ENCODE peak calls at places on chromosome 1, in ten cellular contexts. One of them, this sample, is unnamed.

GRCh38 chr1:83583351-83584014 is 415.4 kb downstream of the TTLL7 start:
- DNase-seq in AG09309: no peak
- DNase-seq in cardiac fibroblast: no peak
- DNase-seq in fibroblast of pulmonary artery: no peak
- DNase-seq in kidney epithelial cell: no peak
- DNase-seq in uterus: no peak
- DNase-seq in right lobe of liver: peak; percentile 55
- DNase-seq in fibroblast of the aortic adventitia: peak; percentile 7
- DNase-seq in neural progenitor cell: peak; percentile 10
- DNase-seq in tibial nerve: no peak
- DNase-seq in this sample: peak; percentile 3

GRCh38 chr1:221439734-221440436 is 302.0 kb downstream of the DUSP10 start:
- DNase-seq in AG09309: peak; percentile 93
- DNase-seq in cardiac fibroblast: peak; percentile 96
- DNase-seq in fibroblast of pulmonary artery: peak; percentile 94
- DNase-seq in kidney epithelial cell: peak; percentile 96
- DNase-seq in uterus: no peak
- DNase-seq in right lobe of liver: no peak
- DNase-seq in fibroblast of the aortic adventitia: peak; percentile 97
- DNase-seq in neural progenitor cell: no peak
- DNase-seq in tibial nerve: no peak
- DNase-seq in this sample: peak; percentile 91

GRCh38 chr1:40389871-40390560 is 16.5 kb downstream of the SMAP2 start:
- DNase-seq in AG09309: peak; percentile 89
- DNase-seq in cardiac fibroblast: peak; percentile 74
- DNase-seq in fibroblast of pulmonary artery: peak; percentile 73
- DNase-seq in kidney epithelial cell: no peak
- DNase-seq in uterus: peak; percentile 19
- DNase-seq in right lobe of liver: no peak
- DNase-seq in fibroblast of the aortic adventitia: peak; percentile 93
- DNase-seq in neural progenitor cell: no peak
- DNase-seq in tibial nerve: no peak
- DNase-seq in this sample: peak; percentile 75

GRCh38 chr1:21126324-21126723 is 50.4 kb downstream of the EIF4G3 start:
- DNase-seq in AG09309: no peak
- DNase-seq in cardiac fibroblast: no peak
- DNase-seq in fibroblast of pulmonary artery: no peak
- DNase-seq in kidney epithelial cell: no peak
- DNase-seq in uterus: no peak
- DNase-seq in right lobe of liver: no peak
- DNase-seq in fibroblast of the aortic adventitia: no peak
- DNase-seq in neural progenitor cell: no peak
- DNase-seq in tibial nerve: no peak
- DNase-seq in this sample: no peak

GRCh38 chr1:168261390-168261789 is 19.3 kb upstream of the TBX19 start:
- DNase-seq in AG09309: peak; percentile 45
- DNase-seq in cardiac fibroblast: peak; percentile 58
- DNase-seq in fibroblast of pulmonary artery: peak; percentile 86
- DNase-seq in kidney epithelial cell: no peak
- DNase-seq in uterus: no peak
- DNase-seq in right lobe of liver: no peak
- DNase-seq in fibroblast of the aortic adventitia: peak; percentile 91
- DNase-seq in neural progenitor cell: no peak
- DNase-seq in tibial nerve: no peak
- DNase-seq in this sample: peak; percentile 39

GRCh38 chr1:231240531-231240882 is 505 bp upstream of the GNPAT start:
- DNase-seq in AG09309: no peak
- DNase-seq in cardiac fibroblast: no peak
- DNase-seq in fibroblast of pulmonary artery: no peak
- DNase-seq in kidney epithelial cell: no peak
- DNase-seq in uterus: no peak
- DNase-seq in right lobe of liver: no peak
- DNase-seq in fibroblast of the aortic adventitia: no peak
- DNase-seq in neural progenitor cell: peak; percentile 38
- DNase-seq in tibial nerve: no peak
- DNase-seq in this sample: peak; percentile 20

GRCh38 chr1:3169621-3170356 is 100.8 kb downstream of the PRDM16 start:
- DNase-seq in AG09309: no peak
- DNase-seq in cardiac fibroblast: no peak
- DNase-seq in fibroblast of pulmonary artery: no peak
- DNase-seq in kidney epithelial cell: no peak
- DNase-seq in uterus: no peak
- DNase-seq in right lobe of liver: no peak
- DNase-seq in fibroblast of the aortic adventitia: no peak
- DNase-seq in neural progenitor cell: peak; percentile 55
- DNase-seq in tibial nerve: no peak
- DNase-seq in this sample: no peak

GRCh38 chr1:33365560-33365997 is 44.7 kb upstream of the A3GALT2 start:
- DNase-seq in AG09309: no peak
- DNase-seq in cardiac fibroblast: peak; percentile 73
- DNase-seq in fibroblast of pulmonary artery: peak; percentile 71
- DNase-seq in kidney epithelial cell: peak; percentile 32
- DNase-seq in uterus: peak; percentile 46
- DNase-seq in right lobe of liver: no peak
- DNase-seq in fibroblast of the aortic adventitia: peak; percentile 58
- DNase-seq in neural progenitor cell: peak; percentile 57
- DNase-seq in tibial nerve: no peak
- DNase-seq in this sample: peak; percentile 96

GRCh38 chr1:154352581-154353459 is 27.5 kb downstream of the ATP8B2 start:
- DNase-seq in AG09309: no peak
- DNase-seq in cardiac fibroblast: peak; percentile 30
- DNase-seq in fibroblast of pulmonary artery: peak; percentile 60
- DNase-seq in kidney epithelial cell: peak; percentile 7
- DNase-seq in uterus: peak; percentile 42
- DNase-seq in right lobe of liver: peak; percentile 73
- DNase-seq in fibroblast of the aortic adventitia: peak; percentile 66
- DNase-seq in neural progenitor cell: peak; percentile 72
- DNase-seq in tibial nerve: no peak
- DNase-seq in this sample: peak; percentile 63

GRCh38 chr1:154353966-154354365 is 28.6 kb downstream of the ATP8B2 start:
- DNase-seq in AG09309: no peak
- DNase-seq in cardiac fibroblast: no peak
- DNase-seq in fibroblast of pulmonary artery: no peak
- DNase-seq in kidney epithelial cell: no peak
- DNase-seq in uterus: no peak
- DNase-seq in right lobe of liver: no peak
- DNase-seq in fibroblast of the aortic adventitia: no peak
- DNase-seq in neural progenitor cell: no peak
- DNase-seq in tibial nerve: no peak
- DNase-seq in this sample: no peak

GRCh38 chr1:154352245-154352580 is 26.9 kb downstream of the ATP8B2 start:
- DNase-seq in AG09309: no peak
- DNase-seq in cardiac fibroblast: no peak
- DNase-seq in fibroblast of pulmonary artery: no peak
- DNase-seq in kidney epithelial cell: no peak
- DNase-seq in uterus: no peak
- DNase-seq in right lobe of liver: no peak
- DNase-seq in fibroblast of the aortic adventitia: no peak
- DNase-seq in neural progenitor cell: peak; percentile 24
- DNase-seq in tibial nerve: no peak
- DNase-seq in this sample: no peak

GRCh38 chr1:154351363-154352068 is 26.2 kb downstream of the ATP8B2 start:
- DNase-seq in AG09309: no peak
- DNase-seq in cardiac fibroblast: no peak
- DNase-seq in fibroblast of pulmonary artery: no peak
- DNase-seq in kidney epithelial cell: no peak
- DNase-seq in uterus: no peak
- DNase-seq in right lobe of liver: no peak
- DNase-seq in fibroblast of the aortic adventitia: no peak
- DNase-seq in neural progenitor cell: no peak
- DNase-seq in tibial nerve: no peak
- DNase-seq in this sample: no peak

DNA sequence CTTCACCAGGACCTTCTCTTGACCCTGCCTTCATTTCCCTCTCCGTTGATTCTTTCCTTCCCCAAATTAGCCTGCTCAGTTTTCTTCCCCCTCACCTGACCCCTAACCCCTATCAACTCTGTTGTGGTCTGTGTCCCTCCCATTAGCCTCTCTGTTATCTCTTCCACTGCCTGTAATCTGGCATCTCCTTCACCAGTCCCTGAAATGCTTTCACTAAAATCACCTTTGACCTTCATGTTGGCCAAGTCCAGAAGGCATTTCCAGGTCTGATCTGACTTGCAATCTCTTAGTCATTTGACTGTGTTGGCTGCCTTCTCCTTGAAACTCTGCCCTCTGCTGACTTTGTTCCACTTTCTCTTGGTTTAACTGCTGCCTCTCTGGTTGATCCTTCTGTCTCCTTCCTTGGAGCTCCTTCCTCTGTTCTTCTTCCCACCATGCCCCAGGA is 28.2 kb downstream of the ATP8B2 start:
- DNase-seq in AG09309: no peak
- DNase-seq in cardiac fibroblast: peak; percentile 71
- DNase-seq in fibroblast of pulmonary artery: peak; percentile 69
- DNase-seq in kidney epithelial cell: peak; percentile 7
- DNase-seq in uterus: peak; percentile 41
- DNase-seq in right lobe of liver: no peak
- DNase-seq in fibroblast of the aortic adventitia: peak; percentile 80
- DNase-seq in neural progenitor cell: peak; percentile 21
- DNase-seq in tibial nerve: no peak
- DNase-seq in this sample: peak; percentile 57
- H3K4me3 ChIP-seq in AG09309: no peak overlapping the region
- H3K4me3 ChIP-seq in cardiac fibroblast: no peak overlapping the region
- H3K4me3 ChIP-seq in fibroblast of pulmonary artery: no peak overlapping the region
- H3K4me3 ChIP-seq in kidney epithelial cell: no peak overlapping the region
- H3K4me3 ChIP-seq in uterus: peak overlapping the region; percentile 27
- H3K4me3 ChIP-seq in right lobe of liver: peak overlapping the region; percentile 33
- H3K4me3 ChIP-seq in fibroblast of the aortic adventitia: no peak overlapping the region
- H3K4me3 ChIP-seq in neural progenitor cell: peak overlapping the region; percentile 48
- H3K4me3 ChIP-seq in tibial nerve: peak overlapping the region; percentile 27
- H3K4me3 ChIP-seq in this sample: peak overlapping the region; percentile 54

DNA sequence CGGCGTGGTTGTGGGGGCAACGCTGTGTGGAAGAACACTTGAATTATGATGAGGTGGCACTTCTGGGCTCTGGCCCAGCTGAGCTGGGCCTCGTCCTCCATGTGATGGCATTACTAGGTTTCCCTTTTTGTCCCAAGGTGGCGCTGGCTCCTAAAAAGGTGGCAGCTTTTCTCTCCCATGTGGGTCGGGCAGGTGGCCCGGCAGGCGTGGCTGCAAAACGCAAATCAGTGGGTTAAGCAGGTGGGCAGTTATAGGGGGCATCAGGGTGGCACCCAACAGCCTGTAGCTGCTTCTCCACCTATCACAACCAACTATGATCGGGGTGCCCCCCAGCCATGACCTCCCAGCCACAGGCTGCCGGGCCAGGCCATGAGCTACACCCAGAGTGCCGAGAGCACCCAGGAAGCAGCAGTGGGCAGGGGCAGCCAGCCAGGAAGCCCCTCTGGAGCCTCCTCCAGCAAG is 59.6 kb downstream of the KCNAB2 start:
- DNase-seq in AG09309: no peak
- DNase-seq in cardiac fibroblast: no peak
- DNase-seq in fibroblast of pulmonary artery: no peak
- DNase-seq in kidney epithelial cell: no peak
- DNase-seq in uterus: no peak
- DNase-seq in right lobe of liver: peak; percentile 24
- DNase-seq in fibroblast of the aortic adventitia: no peak
- DNase-seq in neural progenitor cell: no peak
- DNase-seq in tibial nerve: no peak
- DNase-seq in this sample: no peak
- TF ChIP-seq CTCF in AG09309: no peak
- TF ChIP-seq CTCF in cardiac fibroblast: no peak
- TF ChIP-seq CTCF in fibroblast of pulmonary artery: no peak
- TF ChIP-seq CTCF in kidney epithelial cell: no peak
- TF ChIP-seq CTCF in uterus: no peak
- TF ChIP-seq CTCF in right lobe of liver: no peak
- TF ChIP-seq CTCF in fibroblast of the aortic adventitia: no peak
- TF ChIP-seq CTCF in neural progenitor cell: no peak
- TF ChIP-seq CTCF in tibial nerve: no peak
- TF ChIP-seq CTCF in this sample: no peak

GRCh38 chr1:61051455-61052392 is 30.6 kb upstream of the NFIA start:
- DNase-seq in AG09309: no peak
- DNase-seq in cardiac fibroblast: peak; percentile 8
- DNase-seq in fibroblast of pulmonary artery: peak; percentile 6
- DNase-seq in kidney epithelial cell: no peak
- DNase-seq in uterus: no peak
- DNase-seq in right lobe of liver: no peak
- DNase-seq in fibroblast of the aortic adventitia: peak; percentile 34
- DNase-seq in neural progenitor cell: peak; percentile 60
- DNase-seq in tibial nerve: no peak
- DNase-seq in this sample: no peak

GRCh38 chr1:61054636-61055035 is 27.7 kb upstream of the NFIA start:
- DNase-seq in AG09309: no peak
- DNase-seq in cardiac fibroblast: no peak
- DNase-seq in fibroblast of pulmonary artery: no peak
- DNase-seq in kidney epithelial cell: no peak
- DNase-seq in uterus: no peak
- DNase-seq in right lobe of liver: no peak
- DNase-seq in fibroblast of the aortic adventitia: no peak
- DNase-seq in neural progenitor cell: peak; percentile 25
- DNase-seq in tibial nerve: no peak
- DNase-seq in this sample: no peak

GRCh38 chr1:61053712-61054608 is 28.4 kb upstream of the NFIA start:
- DNase-seq in AG09309: no peak
- DNase-seq in cardiac fibroblast: no peak
- DNase-seq in fibroblast of pulmonary artery: peak; percentile 19
- DNase-seq in kidney epithelial cell: no peak
- DNase-seq in uterus: no peak
- DNase-seq in right lobe of liver: peak; percentile 73
- DNase-seq in fibroblast of the aortic adventitia: peak; percentile 22
- DNase-seq in neural progenitor cell: peak; percentile 49
- DNase-seq in tibial nerve: no peak
- DNase-seq in this sample: no peak

GRCh38 chr1:61052393-61053280 is 29.7 kb upstream of the NFIA start:
- DNase-seq in AG09309: no peak
- DNase-seq in cardiac fibroblast: no peak
- DNase-seq in fibroblast of pulmonary artery: no peak
- DNase-seq in kidney epithelial cell: no peak
- DNase-seq in uterus: no peak
- DNase-seq in right lobe of liver: no peak
- DNase-seq in fibroblast of the aortic adventitia: no peak
- DNase-seq in neural progenitor cell: peak; percentile 61
- DNase-seq in tibial nerve: no peak
- DNase-seq in this sample: no peak

DNA sequence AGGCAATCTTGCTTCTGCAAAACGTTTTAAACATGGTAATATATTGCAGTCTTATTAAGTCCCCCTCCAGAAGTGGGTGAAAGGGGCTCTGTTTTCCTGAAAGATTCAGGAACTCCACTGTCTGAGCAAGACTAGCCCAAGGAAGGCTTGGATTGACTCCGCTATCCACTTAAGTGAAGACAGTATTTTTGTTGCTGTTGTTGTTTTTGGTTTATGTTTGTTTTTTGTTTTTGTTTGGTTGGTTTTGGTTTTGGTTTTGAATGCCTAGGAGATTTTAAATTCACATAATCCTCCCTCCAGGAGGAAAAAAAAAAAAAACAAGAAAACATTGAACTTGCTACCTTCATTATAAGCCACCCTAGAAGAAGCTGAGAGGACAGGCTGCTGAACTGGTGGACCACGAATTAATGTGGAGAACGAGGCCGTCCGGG is 29.1 kb upstream of the NFIA start:
- DNase-seq in AG09309: no peak
- DNase-seq in cardiac fibroblast: peak; percentile 12
- DNase-seq in fibroblast of pulmonary artery: peak; percentile 13
- DNase-seq in kidney epithelial cell: no peak
- DNase-seq in uterus: no peak
- DNase-seq in right lobe of liver: no peak
- DNase-seq in fibroblast of the aortic adventitia: peak; percentile 18
- DNase-seq in neural progenitor cell: no peak
- DNase-seq in tibial nerve: no peak
- DNase-seq in this sample: no peak
- H3K4me3 ChIP-seq in AG09309: no peak overlapping the region
- H3K4me3 ChIP-seq in cardiac fibroblast: peak overlapping the region; percentile 26
- H3K4me3 ChIP-seq in fibroblast of pulmonary artery: peak overlapping the region; percentile 40
- H3K4me3 ChIP-seq in kidney epithelial cell: no peak overlapping the region
- H3K4me3 ChIP-seq in uterus: peak overlapping the region; percentile 27
- H3K4me3 ChIP-seq in right lobe of liver: peak overlapping the region; percentile 54
- H3K4me3 ChIP-seq in fibroblast of the aortic adventitia: peak overlapping the region; percentile 48
- H3K4me3 ChIP-seq in neural progenitor cell: peak overlapping the region; percentile 14
- H3K4me3 ChIP-seq in tibial nerve: peak overlapping the region; percentile 25
- H3K4me3 ChIP-seq in this sample: peak overlapping the region; percentile 50

GRCh38 chr1:240965581-240966091 is 353.7 kb upstream of the GREM2 start:
- DNase-seq in AG09309: no peak
- DNase-seq in cardiac fibroblast: no peak
- DNase-seq in fibroblast of pulmonary artery: no peak
- DNase-seq in kidney epithelial cell: no peak
- DNase-seq in uterus: no peak
- DNase-seq in right lobe of liver: no peak
- DNase-seq in fibroblast of the aortic adventitia: no peak
- DNase-seq in neural progenitor cell: no peak
- DNase-seq in tibial nerve: no peak
- DNase-seq in this sample: no peak

GRCh38 chr1:240962086-240962485 is 350.1 kb upstream of the GREM2 start:
- DNase-seq in AG09309: no peak
- DNase-seq in cardiac fibroblast: no peak
- DNase-seq in fibroblast of pulmonary artery: no peak
- DNase-seq in kidney epithelial cell: no peak
- DNase-seq in uterus: no peak
- DNase-seq in right lobe of liver: no peak
- DNase-seq in fibroblast of the aortic adventitia: no peak
- DNase-seq in neural progenitor cell: no peak
- DNase-seq in tibial nerve: no peak
- DNase-seq in this sample: no peak

GRCh38 chr1:240968864-240969263 is 356.9 kb upstream of the GREM2 start:
- DNase-seq in AG09309: no peak
- DNase-seq in cardiac fibroblast: no peak
- DNase-seq in fibroblast of pulmonary artery: no peak
- DNase-seq in kidney epithelial cell: no peak
- DNase-seq in uterus: no peak
- DNase-seq in right lobe of liver: no peak
- DNase-seq in fibroblast of the aortic adventitia: no peak
- DNase-seq in neural progenitor cell: no peak
- DNase-seq in tibial nerve: no peak
- DNase-seq in this sample: no peak

GRCh38 chr1:240970253-240970652 is 358.3 kb upstream of the GREM2 start:
- DNase-seq in AG09309: no peak
- DNase-seq in cardiac fibroblast: no peak
- DNase-seq in fibroblast of pulmonary artery: no peak
- DNase-seq in kidney epithelial cell: no peak
- DNase-seq in uterus: no peak
- DNase-seq in right lobe of liver: no peak
- DNase-seq in fibroblast of the aortic adventitia: no peak
- DNase-seq in neural progenitor cell: no peak
- DNase-seq in tibial nerve: no peak
- DNase-seq in this sample: no peak

GRCh38 chr1:240967070-240967724 is 355.2 kb upstream of the GREM2 start:
- DNase-seq in AG09309: no peak
- DNase-seq in cardiac fibroblast: peak; percentile 58
- DNase-seq in fibroblast of pulmonary artery: no peak
- DNase-seq in kidney epithelial cell: no peak
- DNase-seq in uterus: no peak
- DNase-seq in right lobe of liver: no peak
- DNase-seq in fibroblast of the aortic adventitia: peak; percentile 9
- DNase-seq in neural progenitor cell: peak; percentile 39
- DNase-seq in tibial nerve: no peak
- DNase-seq in this sample: no peak
- TF ChIP-seq CTCF in AG09309: peak; percentile 45
- TF ChIP-seq CTCF in cardiac fibroblast: peak; percentile 39
- TF ChIP-seq CTCF in fibroblast of pulmonary artery: no peak
- TF ChIP-seq CTCF in kidney epithelial cell: peak; percentile 17
- TF ChIP-seq CTCF in uterus: no peak
- TF ChIP-seq CTCF in right lobe of liver: peak; percentile 41
- TF ChIP-seq CTCF in fibroblast of the aortic adventitia: peak; percentile 9
- TF ChIP-seq CTCF in neural progenitor cell: peak; percentile 52
- TF ChIP-seq CTCF in tibial nerve: no peak
- TF ChIP-seq CTCF in this sample: no peak